ENCODE peak calls at places on chromosomes 16 and 17, in four cellular contexts. F is uterus, O is neural progenitor cell, H is H7. M is an unnamed sample.

GRCh38 chr16:72963921-72964320 is 84.0 kb downstream of the ZFHX3 start:
- DNase-seq in H (no peak), F (no peak), O (peak; percentile 46), M (no peak)

GRCh38 chr17:61494325-61495160 is 42.3 kb downstream of the TBX4 start:
- DNase-seq in O (no peak), F (no peak), H (peak; percentile 18), M (no peak)

GRCh38 chr17:68660302-68660701 is 59.1 kb upstream of the FAM20A start:
- DNase-seq in H (no peak), O (no peak), F (no peak), M (no peak)

GRCh38 chr17:82981141-82981540 is 98.3 kb upstream of the METRNL start:
- DNase-seq in O (no peak), H (peak; percentile 40), F (no peak), M (no peak)

GRCh38 chr17:61396586-61397085 is 3.0 kb upstream of the TBX2 start:
- DNase-seq in O (no peak), H (peak; percentile 75), F (no peak), M (no peak)

GRCh38 chr17:31830971-31831755 is 27.9 kb downstream of the COPRS start:
- DNase-seq in F (no peak), H (no peak), O (no peak), M (no peak)

GRCh38 chr16:2148714-2149629 is 547 bp downstream of the RAB26 start:
- DNase-seq in O (peak; percentile 56), F (no peak), H (peak; percentile 82), M (no peak)

GRCh38 chr16:23132921-23133532 is 16.2 kb downstream of the USP31 start:
- DNase-seq in O (no peak), H (no peak), F (peak; percentile 91), M (no peak)

GRCh38 chr17:72976971-72977767 is 115.3 kb downstream of the SLC39A11 start:
- DNase-seq in F (peak; percentile 23), H (no peak), O (no peak), M (no peak)

GRCh38 chr16:30984669-30985400 is at the start of gene HSD3B7:
- DNase-seq in F (peak; percentile 90), H (peak; percentile 99), O (peak; percentile 90), M (peak; percentile 23)

GRCh38 chr17:1712271-1712670 is 2.1 kb upstream of the TLCD2 start:
- DNase-seq in F (no peak), H (no peak), O (no peak), M (no peak)

GRCh38 chr16:706189-707061 is 824 bp upstream of the FBXL16 start:
- DNase-seq in F (no peak), O (peak; percentile 45), H (peak; percentile 89), M (no peak)

GRCh38 chr16:81523387-81524115 is 78.9 kb downstream of the CMIP start:
- DNase-seq in H (no peak), F (peak; percentile 49), O (no peak), M (no peak)

GRCh38 chr17:81578561-81579225 is 26.5 kb upstream of the FAAP100 start:
- DNase-seq in H (no peak), O (no peak), F (no peak), M (no peak)

GRCh38 chr17:44914148-44914547 is 1.2 kb downstream of the GFAP start:
- DNase-seq in F (no peak), O (no peak), H (no peak), M (no peak)

GRCh38 chr16:30907064-30907463 is 10.7 kb downstream of the CTF1 start:
- DNase-seq in O (no peak), F (no peak), H (no peak), M (no peak)

GRCh38 chr17:245020-245419 is 63.6 kb upstream of the DOC2B start:
- DNase-seq in O (no peak), F (no peak), H (no peak), M (no peak)

GRCh38 chr16:1345087-1345486 is 6.6 kb downstream of the TSR3 start:
- DNase-seq in H (no peak), F (no peak), O (no peak), M (no peak)

GRCh38 chr16:79182618-79183017 is 417.9 kb downstream of the MAF start:
- DNase-seq in H (no peak), F (no peak), O (no peak), M (no peak)

GRCh38 chr17:41977991-41978390 is 11.4 kb downstream of the CNP start:
- DNase-seq in H (no peak), F (no peak), O (no peak), M (no peak)

GRCh38 chr17:41678907-41679739 is 9.6 kb upstream of the EIF1 start:
- DNase-seq in O (no peak), H (no peak), F (no peak), M (peak; percentile 89)

GRCh38 chr17:7058831-7059447 is 15.0 kb upstream of the SLC16A11 start:
- DNase-seq in F (no peak), H (no peak), O (no peak), M (no peak)

GRCh38 chr17:68346448-68346847 is 55.2 kb downstream of the ARSG start:
- DNase-seq in H (peak; percentile 55), F (no peak), O (peak; percentile 60), M (peak; percentile 94)

GRCh38 chr17:45338996-45339535 is 22.2 kb upstream of the MAP3K14 start:
- DNase-seq in H (no peak), O (no peak), F (no peak), M (no peak)

GRCh38 chr17:64679710-64680216 is 17.7 kb upstream of the SMURF2 start:
- DNase-seq in O (no peak), F (no peak), H (no peak), M (no peak)

GRCh38 chr17:46776298-46777005 is 42.0 kb downstream of the WNT3 start:
- DNase-seq in H (peak; percentile 51), F (no peak), O (no peak), M (no peak)

GRCh38 chr17:1089915-1090314 is 89.9 kb downstream of the ABR start:
- DNase-seq in O (no peak), H (no peak), F (no peak), M (no peak)

GRCh38 chr17:1126801-1127550 is 52.8 kb downstream of the ABR start:
- DNase-seq in H (no peak), F (no peak), O (no peak), M (no peak)

GRCh38 chr16:90020260-90020837 is 1.1 kb upstream of the DBNDD1 start:
- DNase-seq in F (no peak), H (peak; percentile 78), O (no peak), M (no peak)

GRCh38 chr17:7479389-7480192 is at the start of gene ZBTB4:
- DNase-seq in O (peak; percentile 82), H (peak; percentile 94), F (peak; percentile 58), M (no peak)

GRCh38 chr16:17002557-17002956 is 468.2 kb downstream of the XYLT1 start:
- DNase-seq in O (no peak), H (no peak), F (no peak), M (no peak)

GRCh38 chr16:17358846-17359245 is 111.9 kb downstream of the XYLT1 start:
- DNase-seq in O (peak; percentile 43), H (no peak), F (no peak), M (no peak)

GRCh38 chr16:74601131-74601871 is 5.6 kb downstream of the GLG1 start:
- DNase-seq in H (no peak), O (no peak), F (no peak), M (peak; percentile 84)

GRCh38 chr16:56609463-56609921 is 1.1 kb downstream of the MT2A start:
- DNase-seq in O (peak; percentile 29), F (peak; percentile 74), H (peak; percentile 59), M (peak; percentile 77)

GRCh38 chr16:83402969-83403368 is 404.8 kb upstream of the HSBP1 start:
- DNase-seq in O (no peak), F (no peak), H (no peak), M (no peak)

GRCh38 chr17:55120651-55121050 is 144.1 kb upstream of the HLF start:
- DNase-seq in F (no peak), O (no peak), H (no peak), M (no peak)

GRCh38 chr17:2595200-2595599 is 1.7 kb downstream of the PAFAH1B1 start:
- DNase-seq in F (no peak), O (no peak), H (no peak), M (no peak)

DNA sequence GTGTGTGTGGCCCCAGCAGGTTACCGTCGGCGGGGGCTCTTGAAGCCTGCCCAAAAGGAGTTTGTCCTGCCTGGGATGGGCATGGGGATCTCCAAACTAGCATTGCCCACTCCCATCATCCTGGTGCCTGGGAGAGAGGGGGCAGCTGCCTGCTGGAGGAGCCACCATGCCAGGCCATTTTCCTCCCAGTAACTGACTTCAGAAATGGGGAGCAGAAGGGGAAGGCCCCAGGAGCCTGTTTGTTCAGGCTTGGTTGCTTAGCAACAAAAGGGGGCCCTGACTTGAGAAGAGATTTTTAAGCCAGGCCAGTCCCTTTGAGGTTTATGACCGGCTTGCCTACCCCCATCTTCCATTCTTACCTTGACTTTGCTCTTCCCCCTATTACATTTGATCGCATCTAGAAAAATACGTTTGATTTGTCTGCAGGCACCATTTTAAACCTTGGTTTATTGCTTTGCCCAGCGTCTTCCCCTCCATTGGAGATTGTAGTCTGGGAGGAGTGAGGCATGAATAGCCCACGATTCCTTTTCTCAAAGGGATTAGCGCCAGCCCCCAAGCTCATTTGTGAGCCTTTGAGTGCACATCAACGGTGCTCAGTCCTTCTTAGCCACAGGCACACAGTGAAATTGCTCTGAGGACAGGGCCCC is 217.5 kb downstream of the CCDC182 start:
- DNase-seq in H (peak; percentile 59), F (no peak), O (peak; percentile 92), M (no peak)
- H3K4me3 ChIP-seq in H (no peak overlapping the region), F (no peak overlapping the region), O (peak overlapping the region; percentile 33), M (no peak overlapping the region)

GRCh38 chr17:34155947-34156346 is 99.1 kb upstream of the CCL2 start:
- DNase-seq in F (no peak), O (no peak), H (no peak), M (no peak)
- H3K4me3 ChIP-seq in F (no peak overlapping the region), O (no peak overlapping the region), H (no peak overlapping the region), M (no peak overlapping the region)

GRCh38 chr16:85674828-85675227 is 13.9 kb downstream of the GINS2 start:
- DNase-seq in F (no peak), H (peak; percentile 9), O (no peak), M (no peak)

GRCh38 chr16:85676466-85676865 is 12.3 kb downstream of the GINS2 start:
- DNase-seq in O (no peak), F (no peak), H (no peak), M (no peak)

GRCh38 chr16:85675528-85675927 is 13.2 kb downstream of the GINS2 start:
- DNase-seq in F (no peak), H (peak; percentile 71), O (no peak), M (no peak)

GRCh38 chr16:85674418-85674755 is 14.4 kb downstream of the GINS2 start:
- DNase-seq in O (no peak), F (no peak), H (peak; percentile 8), M (no peak)

GRCh38 chr16:85673529-85674417 is 15.0 kb downstream of the GINS2 start:
- DNase-seq in O (no peak), H (peak; percentile 31), F (no peak), M (no peak)
- H3K4me3 ChIP-seq in O (no peak overlapping the region), H (no peak overlapping the region), F (no peak overlapping the region), M (no peak overlapping the region)

GRCh38 chr16:88973415-88974050 is 3.5 kb downstream of the CBFA2T3 start:
- DNase-seq in O (no peak), H (no peak), F (no peak), M (no peak)
- H3K4me3 ChIP-seq in O (no peak overlapping the region), H (no peak overlapping the region), F (no peak overlapping the region), M (no peak overlapping the region)

DNA sequence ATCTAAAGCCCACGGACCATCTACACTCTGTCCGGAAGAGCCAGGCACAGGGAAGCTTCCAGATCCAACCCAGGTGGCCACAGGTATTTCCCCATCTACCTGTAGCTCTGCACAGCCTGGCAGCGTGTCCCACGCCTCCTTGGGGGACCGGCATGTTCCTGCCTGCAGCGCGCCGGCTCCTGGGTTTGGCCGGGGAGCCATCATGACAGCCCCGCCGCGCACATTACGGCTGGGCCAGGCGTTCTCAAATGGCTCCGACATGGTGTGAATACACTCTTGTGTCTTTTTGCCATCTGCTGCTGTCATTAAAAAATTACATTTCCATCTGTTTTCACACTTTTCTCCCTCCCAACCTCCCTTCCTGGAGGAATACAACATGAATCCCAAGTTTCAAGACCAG is 8.0 kb upstream of the GINS2 start:
- DNase-seq in O (no peak), F (no peak), H (no peak), M (no peak)
- H3K4me3 ChIP-seq in O (no peak overlapping the region), F (no peak overlapping the region), H (no peak overlapping the region), M (no peak overlapping the region)

M was measured in Jurkat, Clone E6-1.